ENCODE peak calls at places on chromosomes 6 and 20, in nine cellular contexts. One of them, this sample, is unnamed.

GRCh38 chr6:43772571-43773049 is 2.6 kb downstream of the VEGFA start:
- DNase-seq in fibroblast of lung: peak; percentile 46
- DNase-seq in neural progenitor cell: peak; percentile 80
- DNase-seq in CD8-positive, alpha-beta T cell: no peak
- DNase-seq in OCI-LY7: peak; percentile 31
- DNase-seq in mammary epithelial cell: no peak
- DNase-seq in left ventricle myocardium inferior: no peak
- DNase-seq in endodermal cell: peak; percentile 86
- DNase-seq in astrocyte: no peak
- DNase-seq in this sample: no peak

GRCh38 chr20:32052792-32053362 is 835 bp downstream of the HCK start:
- DNase-seq in fibroblast of lung: no peak
- DNase-seq in neural progenitor cell: peak; percentile 42
- DNase-seq in CD8-positive, alpha-beta T cell: no peak
- DNase-seq in OCI-LY7: no peak
- DNase-seq in mammary epithelial cell: no peak
- DNase-seq in left ventricle myocardium inferior: peak; percentile 68
- DNase-seq in endodermal cell: peak; percentile 73
- DNase-seq in astrocyte: no peak
- DNase-seq in this sample: peak; percentile 44

GRCh38 chr6:12182676-12183075 is 107.5 kb upstream of the EDN1 start:
- DNase-seq in fibroblast of lung: peak; percentile 62
- DNase-seq in neural progenitor cell: no peak
- DNase-seq in CD8-positive, alpha-beta T cell: no peak
- DNase-seq in OCI-LY7: no peak
- DNase-seq in mammary epithelial cell: peak; percentile 6
- DNase-seq in left ventricle myocardium inferior: no peak
- DNase-seq in endodermal cell: no peak
- DNase-seq in astrocyte: peak; percentile 57
- DNase-seq in this sample: no peak

GRCh38 chr20:58714340-58714922 is 21.8 kb downstream of the NPEPL1 start:
- DNase-seq in fibroblast of lung: no peak
- DNase-seq in neural progenitor cell: no peak
- DNase-seq in CD8-positive, alpha-beta T cell: no peak
- DNase-seq in OCI-LY7: no peak
- DNase-seq in mammary epithelial cell: no peak
- DNase-seq in left ventricle myocardium inferior: peak; percentile 8
- DNase-seq in endodermal cell: peak; percentile 45
- DNase-seq in astrocyte: no peak
- DNase-seq in this sample: peak; percentile 59

GRCh38 chr20:36219671-36220220 is 16.5 kb upstream of the AAR2 start:
- DNase-seq in fibroblast of lung: no peak
- DNase-seq in neural progenitor cell: no peak
- DNase-seq in CD8-positive, alpha-beta T cell: no peak
- DNase-seq in OCI-LY7: no peak
- DNase-seq in mammary epithelial cell: no peak
- DNase-seq in left ventricle myocardium inferior: no peak
- DNase-seq in endodermal cell: no peak
- DNase-seq in astrocyte: no peak
- DNase-seq in this sample: no peak

GRCh38 chr6:52361347-52361944 is 505 bp upstream of the PAQR8 start:
- DNase-seq in fibroblast of lung: peak; percentile 51
- DNase-seq in neural progenitor cell: no peak
- DNase-seq in CD8-positive, alpha-beta T cell: peak; percentile 3
- DNase-seq in OCI-LY7: no peak
- DNase-seq in mammary epithelial cell: no peak
- DNase-seq in left ventricle myocardium inferior: peak; percentile 19
- DNase-seq in endodermal cell: peak; percentile 51
- DNase-seq in astrocyte: peak; percentile 14
- DNase-seq in this sample: peak; percentile 65

GRCh38 chr20:45985573-45985972 is 13.6 kb upstream of the ZNF335 start:
- DNase-seq in fibroblast of lung: no peak
- DNase-seq in neural progenitor cell: no peak
- DNase-seq in CD8-positive, alpha-beta T cell: no peak
- DNase-seq in OCI-LY7: no peak
- DNase-seq in mammary epithelial cell: no peak
- DNase-seq in left ventricle myocardium inferior: no peak
- DNase-seq in endodermal cell: peak; percentile 55
- DNase-seq in astrocyte: no peak
- DNase-seq in this sample: no peak

GRCh38 chr20:14189794-14190402 is 147.5 kb downstream of the FLRT3 start:
- DNase-seq in fibroblast of lung: peak; percentile 69
- DNase-seq in neural progenitor cell: peak; percentile 25
- DNase-seq in CD8-positive, alpha-beta T cell: no peak
- DNase-seq in OCI-LY7: peak; percentile 1
- DNase-seq in mammary epithelial cell: peak; percentile 44
- DNase-seq in left ventricle myocardium inferior: no peak
- DNase-seq in endodermal cell: no peak
- DNase-seq in astrocyte: peak; percentile 17
- DNase-seq in this sample: no peak

GRCh38 chr20:34708621-34709043 is 4.5 kb downstream of the TP53INP2 start:
- DNase-seq in fibroblast of lung: peak; percentile 46
- DNase-seq in neural progenitor cell: peak; percentile 72
- DNase-seq in CD8-positive, alpha-beta T cell: peak; percentile 51
- DNase-seq in OCI-LY7: peak; percentile 60
- DNase-seq in mammary epithelial cell: no peak
- DNase-seq in left ventricle myocardium inferior: peak; percentile 53
- DNase-seq in endodermal cell: peak; percentile 81
- DNase-seq in astrocyte: no peak
- DNase-seq in this sample: peak; percentile 53

GRCh38 chr20:34710568-34710839 is 6.4 kb downstream of the TP53INP2 start:
- DNase-seq in fibroblast of lung: no peak
- DNase-seq in neural progenitor cell: no peak
- DNase-seq in CD8-positive, alpha-beta T cell: no peak
- DNase-seq in OCI-LY7: no peak
- DNase-seq in mammary epithelial cell: no peak
- DNase-seq in left ventricle myocardium inferior: no peak
- DNase-seq in endodermal cell: no peak
- DNase-seq in astrocyte: no peak
- DNase-seq in this sample: no peak

GRCh38 chr20:34710861-34711574 is 6.9 kb downstream of the TP53INP2 start:
- DNase-seq in fibroblast of lung: no peak
- DNase-seq in neural progenitor cell: no peak
- DNase-seq in CD8-positive, alpha-beta T cell: no peak
- DNase-seq in OCI-LY7: no peak
- DNase-seq in mammary epithelial cell: no peak
- DNase-seq in left ventricle myocardium inferior: no peak
- DNase-seq in endodermal cell: no peak
- DNase-seq in astrocyte: no peak
- DNase-seq in this sample: no peak

GRCh38 chr20:34709044-34709835 is 5.1 kb downstream of the TP53INP2 start:
- DNase-seq in fibroblast of lung: peak; percentile 86
- DNase-seq in neural progenitor cell: peak; percentile 89
- DNase-seq in CD8-positive, alpha-beta T cell: peak; percentile 63
- DNase-seq in OCI-LY7: peak; percentile 66
- DNase-seq in mammary epithelial cell: peak; percentile 32
- DNase-seq in left ventricle myocardium inferior: peak; percentile 89
- DNase-seq in endodermal cell: peak; percentile 95
- DNase-seq in astrocyte: peak; percentile 68
- DNase-seq in this sample: peak; percentile 92

GRCh38 chr20:34709836-34710567 is 5.9 kb downstream of the TP53INP2 start:
- DNase-seq in fibroblast of lung: no peak
- DNase-seq in neural progenitor cell: peak; percentile 90
- DNase-seq in CD8-positive, alpha-beta T cell: peak; percentile 54
- DNase-seq in OCI-LY7: no peak
- DNase-seq in mammary epithelial cell: no peak
- DNase-seq in left ventricle myocardium inferior: peak; percentile 85
- DNase-seq in endodermal cell: peak; percentile 92
- DNase-seq in astrocyte: peak; percentile 47
- DNase-seq in this sample: peak; percentile 90
- TF ChIP-seq CTCF in fibroblast of lung: peak; percentile 32
- TF ChIP-seq CTCF in neural progenitor cell: peak; percentile 57
- TF ChIP-seq CTCF in CD8-positive, alpha-beta T cell: no peak
- TF ChIP-seq CTCF in OCI-LY7: peak; percentile 63
- TF ChIP-seq CTCF in mammary epithelial cell: peak; percentile 29
- TF ChIP-seq CTCF in left ventricle myocardium inferior: no peak
- TF ChIP-seq CTCF in endodermal cell: peak; percentile 68
- TF ChIP-seq CTCF in astrocyte: no peak
- TF ChIP-seq CTCF in this sample: no peak

GRCh38 chr6:79632580-79632979 is 1.5 kb downstream of the SH3BGRL2 start:
- DNase-seq in fibroblast of lung: no peak
- DNase-seq in neural progenitor cell: no peak
- DNase-seq in CD8-positive, alpha-beta T cell: no peak
- DNase-seq in OCI-LY7: no peak
- DNase-seq in mammary epithelial cell: no peak
- DNase-seq in left ventricle myocardium inferior: no peak
- DNase-seq in endodermal cell: no peak
- DNase-seq in astrocyte: peak; percentile 41
- DNase-seq in this sample: no peak

GRCh38 chr6:79628466-79629288 is 2.5 kb upstream of the SH3BGRL2 start:
- DNase-seq in fibroblast of lung: no peak
- DNase-seq in neural progenitor cell: no peak
- DNase-seq in CD8-positive, alpha-beta T cell: no peak
- DNase-seq in OCI-LY7: no peak
- DNase-seq in mammary epithelial cell: no peak
- DNase-seq in left ventricle myocardium inferior: no peak
- DNase-seq in endodermal cell: no peak
- DNase-seq in astrocyte: no peak
- DNase-seq in this sample: no peak

GRCh38 chr6:79631800-79632172 is 657 bp downstream of the SH3BGRL2 start:
- DNase-seq in fibroblast of lung: peak; percentile 7
- DNase-seq in neural progenitor cell: no peak
- DNase-seq in CD8-positive, alpha-beta T cell: no peak
- DNase-seq in OCI-LY7: no peak
- DNase-seq in mammary epithelial cell: no peak
- DNase-seq in left ventricle myocardium inferior: no peak
- DNase-seq in endodermal cell: no peak
- DNase-seq in astrocyte: no peak
- DNase-seq in this sample: no peak

GRCh38 chr6:79630883-79631799 is at the start of gene SH3BGRL2:
- DNase-seq in fibroblast of lung: peak; percentile 64
- DNase-seq in neural progenitor cell: peak; percentile 95
- DNase-seq in CD8-positive, alpha-beta T cell: no peak
- DNase-seq in OCI-LY7: no peak
- DNase-seq in mammary epithelial cell: peak; percentile 63
- DNase-seq in left ventricle myocardium inferior: peak; percentile 74
- DNase-seq in endodermal cell: peak; percentile 94
- DNase-seq in astrocyte: peak; percentile 55
- DNase-seq in this sample: peak; percentile 60

DNA sequence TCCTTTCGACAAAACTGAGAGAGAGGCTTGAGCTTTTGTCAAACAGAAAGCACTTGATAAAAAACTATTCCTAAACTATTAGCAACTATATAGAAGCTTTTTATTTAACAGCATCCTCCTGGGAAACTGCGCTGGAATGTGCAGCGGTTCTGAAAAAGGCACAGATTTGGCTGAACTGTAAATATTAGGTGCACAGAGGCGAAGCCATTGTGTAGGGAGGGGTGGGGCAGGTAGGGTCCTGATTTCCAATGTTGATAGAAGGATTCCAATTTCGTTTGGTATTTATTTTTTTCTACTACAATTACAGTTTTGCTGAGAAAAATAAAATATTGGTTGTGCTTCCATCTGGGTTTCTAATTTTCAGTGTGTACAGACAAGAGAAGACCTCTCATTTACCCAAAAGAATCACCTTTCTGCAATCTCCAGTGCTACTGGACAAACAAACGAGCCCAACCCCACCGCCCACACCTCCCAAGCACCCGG is 688 bp upstream of the SH3BGRL2 start:
- DNase-seq in fibroblast of lung: no peak
- DNase-seq in neural progenitor cell: no peak
- DNase-seq in CD8-positive, alpha-beta T cell: no peak
- DNase-seq in OCI-LY7: no peak
- DNase-seq in mammary epithelial cell: no peak
- DNase-seq in left ventricle myocardium inferior: no peak
- DNase-seq in endodermal cell: no peak
- DNase-seq in astrocyte: no peak
- DNase-seq in this sample: no peak
- H3K27ac ChIP-seq in fibroblast of lung: no peak overlapping the region
- H3K27ac ChIP-seq in neural progenitor cell: no peak overlapping the region
- H3K27ac ChIP-seq in CD8-positive, alpha-beta T cell: no peak overlapping the region
- H3K27ac ChIP-seq in OCI-LY7: no peak overlapping the region
- H3K27ac ChIP-seq in mammary epithelial cell: no peak overlapping the region
- H3K27ac ChIP-seq in left ventricle myocardium inferior: peak overlapping the region; percentile 81
- H3K27ac ChIP-seq in endodermal cell: no peak overlapping the region
- H3K27ac ChIP-seq in astrocyte: no peak overlapping the region
- H3K27ac ChIP-seq in this sample: no peak overlapping the region

GRCh38 chr6:37438912-37439311 is 5.9 kb downstream of the CMTR1 start:
- DNase-seq in fibroblast of lung: peak; percentile 5
- DNase-seq in neural progenitor cell: no peak
- DNase-seq in CD8-positive, alpha-beta T cell: no peak
- DNase-seq in OCI-LY7: no peak
- DNase-seq in mammary epithelial cell: no peak
- DNase-seq in left ventricle myocardium inferior: no peak
- DNase-seq in endodermal cell: no peak
- DNase-seq in astrocyte: no peak
- DNase-seq in this sample: no peak

GRCh38 chr6:37442416-37443218 is 9.6 kb downstream of the CMTR1 start:
- DNase-seq in fibroblast of lung: no peak
- DNase-seq in neural progenitor cell: no peak
- DNase-seq in CD8-positive, alpha-beta T cell: no peak
- DNase-seq in OCI-LY7: no peak
- DNase-seq in mammary epithelial cell: no peak
- DNase-seq in left ventricle myocardium inferior: no peak
- DNase-seq in endodermal cell: no peak
- DNase-seq in astrocyte: no peak
- DNase-seq in this sample: no peak

GRCh38 chr6:37435816-37436215 is 2.8 kb downstream of the CMTR1 start:
- DNase-seq in fibroblast of lung: no peak
- DNase-seq in neural progenitor cell: no peak
- DNase-seq in CD8-positive, alpha-beta T cell: no peak
- DNase-seq in OCI-LY7: peak; percentile 11
- DNase-seq in mammary epithelial cell: no peak
- DNase-seq in left ventricle myocardium inferior: no peak
- DNase-seq in endodermal cell: no peak
- DNase-seq in astrocyte: no peak
- DNase-seq in this sample: no peak

GRCh38 chr6:37441651-37442050 is 8.6 kb downstream of the CMTR1 start:
- DNase-seq in fibroblast of lung: no peak
- DNase-seq in neural progenitor cell: no peak
- DNase-seq in CD8-positive, alpha-beta T cell: no peak
- DNase-seq in OCI-LY7: no peak
- DNase-seq in mammary epithelial cell: no peak
- DNase-seq in left ventricle myocardium inferior: no peak
- DNase-seq in endodermal cell: no peak
- DNase-seq in astrocyte: no peak
- DNase-seq in this sample: no peak
- H3K36me3 ChIP-seq in fibroblast of lung: peaks cover 10% of the 10 kb centered on the region
- H3K36me3 ChIP-seq in neural progenitor cell: no peaks in the 10 kb centered on the region
- H3K36me3 ChIP-seq in CD8-positive, alpha-beta T cell: peaks cover 31% of the 10 kb centered on the region
- H3K36me3 ChIP-seq in OCI-LY7: peaks cover 90% of the 10 kb centered on the region
- H3K36me3 ChIP-seq in mammary epithelial cell: peaks cover 12% of the 10 kb centered on the region
- H3K36me3 ChIP-seq in left ventricle myocardium inferior: peaks cover 48% of the 10 kb centered on the region
- H3K36me3 ChIP-seq in endodermal cell: peaks cover 63% of the 10 kb centered on the region
- H3K36me3 ChIP-seq in astrocyte: peaks cover 18% of the 10 kb centered on the region
- H3K36me3 ChIP-seq in this sample: peaks cover 59% of the 10 kb centered on the region

GRCh38 chr6:125748534-125749111 is 809 bp upstream of the HEY2 start:
- DNase-seq in fibroblast of lung: peak; percentile 33
- DNase-seq in neural progenitor cell: peak; percentile 29
- DNase-seq in CD8-positive, alpha-beta T cell: no peak
- DNase-seq in OCI-LY7: no peak
- DNase-seq in mammary epithelial cell: peak; percentile 29
- DNase-seq in left ventricle myocardium inferior: no peak
- DNase-seq in endodermal cell: no peak
- DNase-seq in astrocyte: no peak
- DNase-seq in this sample: no peak

GRCh38 chr6:125749112-125749863 is at the start of gene HEY2:
- DNase-seq in fibroblast of lung: peak; percentile 78
- DNase-seq in neural progenitor cell: peak; percentile 95
- DNase-seq in CD8-positive, alpha-beta T cell: peak; percentile 72
- DNase-seq in OCI-LY7: peak; percentile 92
- DNase-seq in mammary epithelial cell: peak; percentile 86
- DNase-seq in left ventricle myocardium inferior: peak; percentile 96
- DNase-seq in endodermal cell: peak; percentile 95
- DNase-seq in astrocyte: peak; percentile 72
- DNase-seq in this sample: peak; percentile 99

GRCh38 chr6:125750692-125751333 is 1.4 kb downstream of the HEY2 start:
- DNase-seq in fibroblast of lung: no peak
- DNase-seq in neural progenitor cell: no peak
- DNase-seq in CD8-positive, alpha-beta T cell: no peak
- DNase-seq in OCI-LY7: no peak
- DNase-seq in mammary epithelial cell: no peak
- DNase-seq in left ventricle myocardium inferior: no peak
- DNase-seq in endodermal cell: no peak
- DNase-seq in astrocyte: no peak
- DNase-seq in this sample: no peak

GRCh38 chr6:125751334-125751916 is 2.0 kb downstream of the HEY2 start:
- DNase-seq in fibroblast of lung: no peak
- DNase-seq in neural progenitor cell: no peak
- DNase-seq in CD8-positive, alpha-beta T cell: no peak
- DNase-seq in OCI-LY7: no peak
- DNase-seq in mammary epithelial cell: no peak
- DNase-seq in left ventricle myocardium inferior: no peak
- DNase-seq in endodermal cell: no peak
- DNase-seq in astrocyte: no peak
- DNase-seq in this sample: no peak

DNA sequence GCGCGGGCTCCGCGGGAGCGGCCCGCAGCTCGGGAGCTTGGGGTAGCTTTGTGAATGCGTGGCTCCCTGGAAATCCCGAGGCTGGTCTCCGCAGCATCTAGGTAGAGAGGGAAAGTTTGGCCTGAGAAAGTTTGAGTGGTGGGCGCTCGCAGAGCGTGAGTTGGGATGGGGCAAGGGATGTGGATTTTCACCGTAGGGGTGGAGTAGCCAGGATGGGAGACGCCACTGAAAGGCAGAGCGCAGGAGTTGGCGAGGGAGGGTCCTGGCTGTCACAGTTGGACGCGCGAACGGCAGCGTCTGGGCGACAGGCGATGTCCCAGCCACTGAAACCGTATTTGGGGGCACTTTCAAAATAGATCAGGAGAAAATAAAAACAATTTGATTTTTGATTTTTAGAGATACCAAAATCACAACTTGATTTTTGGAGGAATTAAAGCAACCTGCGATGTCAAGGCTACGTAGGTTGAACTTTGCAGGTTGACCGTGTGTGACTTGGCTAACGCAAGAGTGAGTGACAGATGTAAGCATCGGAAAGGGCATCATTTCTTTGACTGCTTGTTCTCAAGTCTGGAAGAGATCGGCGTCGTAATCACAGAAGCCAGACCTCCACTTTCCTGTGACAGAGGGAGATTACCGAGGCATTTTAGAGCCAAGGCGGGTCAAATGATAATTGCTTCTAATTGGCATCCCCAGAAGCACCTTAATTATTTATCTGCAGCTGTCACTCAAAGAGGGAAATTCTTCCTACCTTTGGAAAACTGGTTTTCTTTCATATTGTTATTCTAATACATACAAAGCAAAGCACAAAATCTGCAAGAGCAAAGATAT is 646 bp downstream of the HEY2 start:
- DNase-seq in fibroblast of lung: no peak
- DNase-seq in neural progenitor cell: peak; percentile 53
- DNase-seq in CD8-positive, alpha-beta T cell: no peak
- DNase-seq in OCI-LY7: peak; percentile 27
- DNase-seq in mammary epithelial cell: no peak
- DNase-seq in left ventricle myocardium inferior: peak; percentile 40
- DNase-seq in endodermal cell: peak; percentile 77
- DNase-seq in astrocyte: no peak
- DNase-seq in this sample: peak; percentile 78
- TF ChIP-seq CTCF in fibroblast of lung: no peak
- TF ChIP-seq CTCF in neural progenitor cell: no peak
- TF ChIP-seq CTCF in CD8-positive, alpha-beta T cell: no peak
- TF ChIP-seq CTCF in OCI-LY7: no peak
- TF ChIP-seq CTCF in mammary epithelial cell: no peak
- TF ChIP-seq CTCF in left ventricle myocardium inferior: no peak
- TF ChIP-seq CTCF in endodermal cell: no peak
- TF ChIP-seq CTCF in astrocyte: no peak
- TF ChIP-seq CTCF in this sample: no peak